ENCODE peak calls at places on chromosome 20, in four cellular contexts. C is H1, N is K562, A is HepG2. W is an unnamed sample.
A peak's percentile ranks its signal among the peaks of the same experiment; 100 is the strongest.

GRCh38 chr20:142290-142689 is at the start of gene DEFB126:
- DNase-seq in C (no peak), N (no peak), A (no peak), W (no peak)

GRCh38 chr20:62637110-62637509 is 5.2 kb upstream of the SLCO4A1 start:
- DNase-seq in C (no peak), N (no peak), A (no peak), W (no peak)

GRCh38 chr20:38126146-38126912 is 38.7 kb downstream of the TGM2 start:
- DNase-seq in C (no peak), N (peak; percentile 83), A (no peak), W (no peak)

GRCh38 chr20:53595018-53595378 is 1.4 kb upstream of the ZNF217 start:
- DNase-seq in C (no peak), N (no peak), A (no peak), W (no peak)

GRCh38 chr20:2005359-2005758 is 11.5 kb upstream of the PDYN start:
- DNase-seq in C (no peak), N (no peak), A (no peak), W (no peak)

GRCh38 chr20:24769878-24770627 is 179.0 kb upstream of the CST7 start:
- DNase-seq in C (no peak), N (no peak), A (no peak), W (no peak)

GRCh38 chr20:58891076-58891685 is 38.7 kb downstream of the GNAS start:
- DNase-seq in C (no peak), N (peak; percentile 81), A (no peak), W (peak; percentile 57)

GRCh38 chr20:12593342-12593741 is 415.4 kb upstream of the SPTLC3 start:
- DNase-seq in C (no peak), N (no peak), A (no peak), W (no peak)

GRCh38 chr20:2236266-2236665 is 59.5 kb upstream of the TGM3 start:
- DNase-seq in C (no peak), N (no peak), A (no peak), W (peak; percentile 34)

GRCh38 chr20:15848126-15848525 is 725.1 kb downstream of the KIF16B start:
- DNase-seq in C (no peak), N (no peak), A (no peak), W (no peak)

GRCh38 chr20:11849976-11850670 is 67.6 kb upstream of the BTBD3 start:
- DNase-seq in C (no peak), N (no peak), A (no peak), W (no peak)

GRCh38 chr20:19907326-19908056 is 109.7 kb upstream of the NAA20 start:
- DNase-seq in C (no peak), N (no peak), A (no peak), W (no peak)

GRCh38 chr20:38242848-38243449 is 17.6 kb downstream of the KIAA1755 start:
- DNase-seq in C (no peak), N (peak; percentile 66), A (peak; percentile 31), W (peak; percentile 71)

GRCh38 chr20:3071266-3071609 is 182 bp upstream of the OXT start:
- DNase-seq in C (no peak), N (no peak), A (no peak), W (no peak)

GRCh38 chr20:34891166-34892062 is 15.0 kb downstream of the ACSS2 start:
- DNase-seq in C (no peak), N (no peak), A (no peak), W (no peak)

GRCh38 chr20:3071610-3072529 is at the start of gene OXT:
- DNase-seq in C (no peak), N (no peak), A (no peak), W (no peak)

GRCh38 chr20:62955519-62956386 is 3.2 kb downstream of the SLC17A9 start:
- DNase-seq in C (no peak), N (no peak), A (peak; percentile 98), W (no peak)

GRCh38 chr20:25043499-25044260 is 14.3 kb downstream of the ACSS1 start:
- DNase-seq in C (no peak), N (no peak), A (no peak), W (no peak)

GRCh38 chr20:53322651-53323050 is 271.0 kb downstream of the ZNF217 start:
- DNase-seq in C (no peak), N (no peak), A (no peak), W (no peak)

GRCh38 chr20:32581839-32582658 is 3.1 kb downstream of the NOL4L start:
- DNase-seq in C (no peak), N (no peak), A (no peak), W (no peak)

GRCh38 chr20:31901615-31902014 is 31.2 kb downstream of the TTLL9 start:
- DNase-seq in C (no peak), N (peak; percentile 32), A (no peak), W (no peak)

GRCh38 chr20:62056377-62056776 is 9.3 kb downstream of the TAF4 start:
- DNase-seq in C (no peak), N (no peak), A (no peak), W (no peak)

DNA sequence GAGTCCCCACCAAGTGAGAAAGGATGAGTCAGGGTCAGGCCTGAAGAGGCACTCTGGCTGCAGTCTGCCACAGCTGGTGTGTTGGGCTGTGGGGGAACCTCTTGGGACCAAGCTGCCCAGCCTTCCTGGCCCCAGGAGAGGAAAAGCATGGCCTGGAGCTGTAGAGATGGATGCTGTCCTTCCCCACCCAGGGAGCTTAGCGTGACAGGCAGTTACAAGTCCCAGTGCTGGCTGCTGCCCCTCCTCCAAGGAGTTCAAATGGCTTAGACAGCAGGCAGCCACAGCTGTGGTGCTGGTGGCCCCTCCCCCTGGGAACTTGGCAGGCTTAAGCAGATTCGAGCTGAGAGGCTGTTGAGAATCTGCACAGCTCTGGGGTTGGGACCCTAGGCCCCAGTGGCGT is 253.2 kb downstream of the PLCB1 start:
- DNase-seq in C (no peak), N (no peak), A (no peak), W (no peak)
- TF ChIP-seq PHF8 in C (no peak), N (no peak), A (no peak), W (no peak)

GRCh38 chr20:50482396-50482890 is 27.7 kb upstream of the PTPN1 start:
- DNase-seq in C (no peak), N (peak; percentile 86), A (no peak), W (no peak)
- TF ChIP-seq PHF8 in C (no peak), N (no peak), A (no peak), W (no peak)

GRCh38 chr20:37075932-37076685 is 19.7 kb downstream of the RBL1 start:
- DNase-seq in C (no peak), N (no peak), A (no peak), W (no peak)

GRCh38 chr20:37077009-37077408 is 18.8 kb downstream of the RBL1 start:
- DNase-seq in C (no peak), N (no peak), A (no peak), W (no peak)

DNA sequence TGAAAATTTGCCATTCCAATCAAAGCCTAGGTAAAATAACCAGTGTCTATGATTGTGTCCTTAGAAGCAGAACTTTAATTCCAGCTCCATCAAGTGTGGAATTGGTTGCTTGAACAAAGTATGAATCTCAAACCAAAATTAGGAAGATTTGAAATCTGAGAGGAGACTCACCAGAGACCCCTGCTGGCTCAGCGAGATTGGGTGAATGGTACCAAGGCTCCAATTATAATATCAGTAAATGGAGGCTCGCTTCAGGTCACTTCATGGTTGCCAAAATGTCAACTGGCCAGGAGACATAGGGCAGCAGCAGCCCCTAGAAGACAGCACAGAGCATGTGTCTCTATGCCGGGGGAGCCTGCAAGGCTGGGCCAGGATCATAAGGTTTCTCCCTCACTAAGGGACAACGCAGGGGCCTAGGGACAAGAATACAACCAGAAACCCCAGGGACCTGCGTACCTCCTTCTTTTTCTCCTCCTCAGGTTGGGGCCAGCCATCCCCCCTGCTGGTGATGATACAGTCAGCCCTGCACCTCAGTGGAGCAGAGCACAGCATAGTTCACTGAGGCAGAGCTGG is 14.0 kb downstream of the RBL1 start:
- DNase-seq in C (no peak), N (no peak), A (no peak), W (no peak)
- TF ChIP-seq PHF8 in C (no peak), N (no peak), A (no peak), W (no peak)

DNA sequence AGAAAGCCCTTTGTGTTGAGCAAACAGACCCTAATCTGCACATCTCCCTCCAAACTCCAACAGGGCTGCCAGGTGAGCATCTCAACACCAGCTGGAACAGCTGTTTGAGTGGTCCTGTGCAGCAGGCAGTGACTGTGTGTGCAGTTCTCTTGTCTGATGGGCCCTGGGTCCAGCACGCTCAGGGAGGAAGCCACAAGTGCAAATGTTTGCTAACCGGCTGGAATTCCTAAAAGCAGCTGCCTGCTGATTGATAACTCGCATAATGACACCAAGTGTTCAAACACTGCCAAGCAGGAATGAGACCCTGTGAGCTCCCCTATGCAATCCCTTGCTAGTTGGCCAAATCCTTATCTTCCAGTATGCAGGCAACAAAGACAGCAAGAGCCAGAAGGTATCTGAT is 650.6 kb downstream of the CBLN4 start:
- DNase-seq in C (no peak), N (no peak), A (no peak), W (no peak)
- TF ChIP-seq PHF8 in C (no peak), N (no peak), A (no peak), W (no peak)

DNA sequence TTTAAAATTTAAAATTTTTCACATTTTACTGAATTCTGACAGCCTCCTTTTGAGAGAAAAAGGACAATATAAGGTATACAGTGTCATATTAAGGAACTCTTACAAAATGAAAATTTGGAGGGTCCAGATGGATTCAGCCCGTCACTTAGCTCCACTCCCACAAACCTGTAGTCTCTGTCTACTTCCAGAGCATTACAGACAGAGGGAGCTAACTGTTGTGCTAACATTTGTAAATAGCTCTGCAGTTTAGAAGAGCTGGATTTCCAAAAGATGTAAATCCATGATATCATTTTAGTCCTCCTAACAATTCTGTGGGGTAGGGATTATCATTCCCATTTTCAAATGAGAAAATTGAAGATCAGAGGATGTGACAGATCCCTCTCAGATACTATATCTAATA is 16.1 kb upstream of the SERINC3 start:
- DNase-seq in C (no peak), N (no peak), A (no peak), W (no peak)
- TF ChIP-seq PHF8 in C (no peak), N (no peak), A (no peak), W (no peak)